ENCODE peak calls at places on chromosomes 5 and 9, in seven cellular contexts. S is PC-3, C is fibroblast of lung, N is right lobe of liver, M is heart left ventricle, Y is spleen, J is right atrium auricular region. V is an unnamed sample.

GRCh38 chr5:76163111-76163628 is 80.0 kb downstream of the SV2C start:
- DNase-seq in S (peak; percentile 6), C (no peak), N (no peak), M (no peak), Y (no peak), J (no peak), V (no peak)

GRCh38 chr9:98491778-98492177 is 217.0 kb downstream of the GABBR2 start:
- DNase-seq in S (no peak), C (peak; percentile 49), N (no peak), M (peak; percentile 53), Y (no peak), J (no peak), V (no peak)

GRCh38 chr5:14035859-14036440 is 91.5 kb upstream of the DNAH5 start:
- DNase-seq in S (peak; percentile 100), C (peak; percentile 95), N (no peak), M (peak; percentile 32), Y (no peak), J (no peak), V (no peak)

GRCh38 chr9:92094655-92095054 is 20.6 kb downstream of the SPTLC1 start:
- DNase-seq in S (peak; percentile 5), C (no peak), N (no peak), M (no peak), Y (no peak), J (no peak), V (no peak)

GRCh38 chr9:65432051-65432450 is 147.0 kb upstream of the FOXD4L5 start:
- DNase-seq in S (no peak), C (no peak), N (no peak), M (no peak), Y (no peak), J (no peak), V (no peak)

GRCh38 chr9:112867275-112867991 is 23.2 kb downstream of the SLC46A2 start:
- DNase-seq in S (peak; percentile 92), C (peak; percentile 52), N (no peak), M (no peak), Y (no peak), J (no peak), V (peak; percentile 54)

GRCh38 chr9:7115606-7116005 is 357.8 kb downstream of the KDM4C start:
- DNase-seq in S (no peak), C (no peak), N (no peak), M (no peak), Y (no peak), J (no peak), V (no peak)

GRCh38 chr5:126988021-126988569 is 42.3 kb downstream of the MARCHF3 start:
- DNase-seq in S (no peak), C (no peak), N (no peak), M (no peak), Y (no peak), J (no peak), V (no peak)

GRCh38 chr5:60701317-60701988 is 1.5 kb upstream of the DEPDC1B start:
- DNase-seq in S (no peak), C (no peak), N (no peak), M (no peak), Y (no peak), J (no peak), V (no peak)

GRCh38 chr5:39520232-39520572 is 95.4 kb upstream of the DAB2 start:
- DNase-seq in S (peak; percentile 27), C (peak; percentile 94), N (no peak), M (no peak), Y (no peak), J (no peak), V (no peak)

GRCh38 chr5:55914141-55914413 is 62.9 kb downstream of the IL31RA start:
- DNase-seq in S (no peak), C (no peak), N (no peak), M (no peak), Y (no peak), J (no peak), V (no peak)

GRCh38 chr9:133237271-133237731 is 28.3 kb upstream of the OBP2B start:
- DNase-seq in S (no peak), C (no peak), N (no peak), M (peak; percentile 53), Y (peak; percentile 51), J (no peak), V (peak; percentile 28)

GRCh38 chr5:68240196-68240595 is 24.6 kb downstream of the PIK3R1 start:
- DNase-seq in S (no peak), C (no peak), N (no peak), M (no peak), Y (no peak), J (no peak), V (no peak)

GRCh38 chr5:157323107-157323706 is 57.3 kb downstream of the CYFIP2 start:
- DNase-seq in S (no peak), C (no peak), N (no peak), M (no peak), Y (no peak), J (no peak), V (no peak)

GRCh38 chr9:111037744-111038335 is 430 bp downstream of the LPAR1 start:
- DNase-seq in S (peak; percentile 42), C (peak; percentile 31), N (no peak), M (no peak), Y (peak; percentile 83), J (no peak), V (peak; percentile 57)

GRCh38 chr5:120405291-120405864 is 58.7 kb upstream of the PRR16 start:
- DNase-seq in S (peak; percentile 31), C (peak; percentile 94), N (no peak), M (no peak), Y (no peak), J (no peak), V (no peak)

GRCh38 chr9:106324596-106325280 is 538.2 kb upstream of the ZNF462 start:
- DNase-seq in S (no peak), C (no peak), N (no peak), M (no peak), Y (no peak), J (no peak), V (no peak)

GRCh38 chr9:77210116-77210515 is 32.8 kb downstream of the VPS13A start:
- DNase-seq in S (no peak), C (no peak), N (no peak), M (no peak), Y (no peak), J (no peak), V (no peak)

DNA sequence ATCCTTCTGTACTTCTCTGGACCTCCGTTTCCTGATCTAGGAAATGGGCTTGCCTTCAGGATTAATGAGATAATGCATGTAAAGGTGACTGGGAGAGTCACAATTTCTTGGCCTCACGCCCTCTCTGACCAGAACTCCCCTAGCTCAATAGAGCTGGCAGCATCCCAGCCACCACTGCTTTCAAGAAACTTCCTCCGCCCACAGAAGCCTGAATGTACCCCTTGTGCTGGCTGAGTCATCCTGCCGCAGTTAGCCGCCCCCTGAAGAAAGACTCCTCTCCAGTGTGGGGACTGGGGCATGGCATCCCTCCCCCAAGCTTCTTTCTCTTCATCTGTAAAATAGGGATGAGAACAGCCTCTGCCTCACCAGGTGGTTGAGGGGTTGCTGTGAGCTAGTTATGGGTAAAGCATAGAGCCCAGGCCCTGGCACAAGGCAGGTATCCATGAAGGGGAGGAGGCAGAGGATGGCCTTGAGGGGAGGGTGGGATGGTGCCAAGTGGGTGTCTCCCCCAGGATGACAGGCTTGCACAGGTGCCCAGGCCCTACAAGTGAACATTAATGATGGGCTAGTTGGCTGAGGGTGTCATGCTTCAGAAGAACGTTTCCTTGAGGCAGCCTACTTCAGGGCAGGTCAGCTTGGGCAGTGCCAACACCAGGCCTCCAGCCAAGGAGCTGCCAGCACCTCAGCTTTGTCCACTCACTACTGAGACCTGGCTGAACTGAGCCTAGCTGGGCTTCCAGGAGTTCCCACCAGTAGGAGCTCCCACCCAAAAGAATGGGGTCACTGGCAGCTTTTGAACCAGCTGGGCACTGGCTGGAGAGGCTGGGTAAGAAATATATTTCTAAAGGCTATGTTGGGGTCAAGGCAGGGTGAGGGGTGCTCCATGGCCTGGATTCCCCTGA is 3.5 kb downstream of the PDLIM4 start:
- DNase-seq in S (peak; percentile 80), C (peak; percentile 88), N (peak; percentile 44), M (peak; percentile 83), Y (peak; percentile 46), J (peak; percentile 76), V (no peak)
- H3K27ac ChIP-seq in S (peak overlapping the region; percentile 84), C (peak overlapping the region; percentile 99), N (no peak overlapping the region), M (no peak overlapping the region), Y (no peak overlapping the region), J (peak overlapping the region; percentile 93), V (no peak overlapping the region)

DNA sequence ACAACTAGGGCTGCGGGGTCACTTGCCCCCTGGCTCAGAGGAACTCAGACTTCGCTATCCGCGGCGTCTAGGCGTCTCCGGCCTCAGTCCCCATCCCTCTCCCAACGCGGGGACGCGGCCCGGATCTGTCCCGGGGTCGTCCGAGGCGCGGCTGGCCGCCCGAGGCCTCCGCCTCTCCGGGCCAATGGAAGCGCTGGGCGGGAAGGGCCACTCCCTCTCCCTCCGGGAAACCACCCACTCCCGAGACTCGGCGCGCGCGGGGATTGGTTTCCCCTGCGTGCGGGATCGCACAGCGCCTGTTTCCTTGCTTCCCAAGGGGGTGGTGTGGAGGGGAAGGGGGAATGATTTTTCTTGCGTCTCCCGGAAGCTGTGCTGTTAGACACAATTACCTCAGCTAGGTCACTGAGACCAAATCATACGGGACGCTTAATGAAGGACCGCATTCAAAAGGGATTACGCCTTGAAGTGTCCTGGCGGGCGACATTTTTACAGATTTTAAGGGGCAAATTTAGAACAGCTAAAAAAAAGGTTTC is 38.4 kb downstream of the NR2F1 start:
- DNase-seq in S (peak; percentile 50), C (peak; percentile 72), N (peak; percentile 71), M (peak; percentile 88), Y (peak; percentile 86), J (no peak), V (peak; percentile 73)
- H3K4me3 ChIP-seq in S (peak overlapping the region; percentile 84), C (peak overlapping the region; percentile 71), N (peak overlapping the region; percentile 59), M (peak overlapping the region; percentile 67), Y (peak overlapping the region; percentile 56), J (peak overlapping the region; percentile 66), V (peak overlapping the region; percentile 77)

GRCh38 chr5:176317534-176318374 is 43.8 kb downstream of the KIAA1191 start:
- DNase-seq in S (no peak), C (no peak), N (no peak), M (no peak), Y (no peak), J (no peak), V (no peak)
- H3K27ac ChIP-seq in S (no peak overlapping the region), C (no peak overlapping the region), N (no peak overlapping the region), M (no peak overlapping the region), Y (no peak overlapping the region), J (no peak overlapping the region), V (no peak overlapping the region)

DNA sequence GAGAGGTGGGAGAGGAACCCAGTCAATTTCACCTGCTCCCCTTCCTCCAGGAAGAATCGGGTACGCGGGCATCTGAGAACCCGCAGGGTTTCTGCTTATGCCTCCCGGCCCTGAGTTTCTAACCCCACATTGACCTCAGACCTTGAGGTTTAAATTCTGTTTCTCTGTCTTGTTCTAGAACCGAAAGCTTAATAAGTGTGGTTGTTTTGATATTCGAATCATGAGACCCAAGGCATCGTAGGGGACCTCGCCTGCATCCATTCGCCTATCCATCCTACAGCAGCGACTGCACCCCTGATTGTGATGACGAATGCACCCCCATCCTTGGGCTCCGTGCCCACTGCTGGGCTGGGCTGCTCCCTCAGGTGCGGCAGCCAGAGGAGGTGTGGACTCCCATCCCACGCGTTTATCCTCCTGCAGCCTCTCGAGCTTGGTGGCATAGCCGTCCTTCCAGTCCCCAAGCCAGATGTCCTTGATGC is 80.8 kb upstream of the IER5L start:
- DNase-seq in S (no peak), C (no peak), N (no peak), M (peak; percentile 30), Y (peak; percentile 72), J (no peak), V (peak; percentile 38)
- H3K4me3 ChIP-seq in S (no peak overlapping the region), C (peak overlapping the region; percentile 45), N (no peak overlapping the region), M (peak overlapping the region; percentile 17), Y (peak overlapping the region; percentile 30), J (no peak overlapping the region), V (peak overlapping the region; percentile 41)

GRCh38 chr5:2739360-2740050 is 12.0 kb downstream of the IRX2 start:
- DNase-seq in S (no peak), C (no peak), N (no peak), M (no peak), Y (peak; percentile 59), J (no peak), V (peak; percentile 56)
- H3K27ac ChIP-seq in S (no peak overlapping the region), C (no peak overlapping the region), N (no peak overlapping the region), M (no peak overlapping the region), Y (no peak overlapping the region), J (no peak overlapping the region), V (peak overlapping the region; percentile 86)

GRCh38 chr5:10684303-10685086 is 76.5 kb downstream of the DAP start:
- DNase-seq in S (no peak), C (no peak), N (no peak), M (no peak), Y (no peak), J (no peak), V (no peak)
- H3K4me3 ChIP-seq in S (no peak overlapping the region), C (no peak overlapping the region), N (no peak overlapping the region), M (no peak overlapping the region), Y (no peak overlapping the region), J (no peak overlapping the region), V (no peak overlapping the region)

V was measured in lower lobe of right lung.